ENCODE peak calls at places on chromosomes 6 and 20, in ten cellular contexts. One of them, this sample, is unnamed.

GRCh38 chr20:59783020-59784010 is 150.1 kb downstream of the SYCP2 start:
- DNase-seq in thyroid gland: peak; percentile 31
- DNase-seq in right atrium auricular region: peak; percentile 60
- DNase-seq in GM12892: peak; percentile 60
- DNase-seq in CD4-positive, alpha-beta T cell: no peak
- DNase-seq in NCI-H1092: peak; percentile 41
- DNase-seq in COR-L47: peak; percentile 54
- DNase-seq in activated T-cell treated with anti-CD3 and anti-CD28 coated beads, Interleukin-2, amount 50 U/mL, for 4 hours: no peak
- DNase-seq in stimulated activated naive CD8-positive, alpha-beta T cell treated with anti-CD3 and anti-CD28 coated beads, Interleukin-15, Interleukin-2, amounts not matched to agents 100 U/mL and 50 U/mL, for 24 hours: peak; percentile 57
- DNase-seq in RWPE1: peak; percentile 90
- DNase-seq in this sample: peak; percentile 50

GRCh38 chr6:10250655-10251220 is 164.1 kb downstream of the TFAP2A start:
- DNase-seq in thyroid gland: no peak
- DNase-seq in right atrium auricular region: no peak
- DNase-seq in GM12892: no peak
- DNase-seq in CD4-positive, alpha-beta T cell: no peak
- DNase-seq in NCI-H1092: no peak
- DNase-seq in COR-L47: no peak
- DNase-seq in activated T-cell treated with anti-CD3 and anti-CD28 coated beads, Interleukin-2, amount 50 U/mL, for 4 hours: no peak
- DNase-seq in stimulated activated naive CD8-positive, alpha-beta T cell treated with anti-CD3 and anti-CD28 coated beads, Interleukin-15, Interleukin-2, amounts not matched to agents 100 U/mL and 50 U/mL, for 24 hours: no peak
- DNase-seq in RWPE1: no peak
- DNase-seq in this sample: no peak

GRCh38 chr6:91023529-91023928 is 436.7 kb upstream of the MAP3K7 start:
- DNase-seq in thyroid gland: no peak
- DNase-seq in right atrium auricular region: no peak
- DNase-seq in GM12892: no peak
- DNase-seq in CD4-positive, alpha-beta T cell: no peak
- DNase-seq in NCI-H1092: no peak
- DNase-seq in COR-L47: no peak
- DNase-seq in activated T-cell treated with anti-CD3 and anti-CD28 coated beads, Interleukin-2, amount 50 U/mL, for 4 hours: no peak
- DNase-seq in stimulated activated naive CD8-positive, alpha-beta T cell treated with anti-CD3 and anti-CD28 coated beads, Interleukin-15, Interleukin-2, amounts not matched to agents 100 U/mL and 50 U/mL, for 24 hours: no peak
- DNase-seq in RWPE1: no peak
- DNase-seq in this sample: no peak

GRCh38 chr6:118283759-118284158 is 264.3 kb upstream of the PLN start:
- DNase-seq in thyroid gland: peak; percentile 23
- DNase-seq in right atrium auricular region: no peak
- DNase-seq in GM12892: no peak
- DNase-seq in CD4-positive, alpha-beta T cell: no peak
- DNase-seq in NCI-H1092: peak; percentile 63
- DNase-seq in COR-L47: peak; percentile 65
- DNase-seq in activated T-cell treated with anti-CD3 and anti-CD28 coated beads, Interleukin-2, amount 50 U/mL, for 4 hours: peak; percentile 30
- DNase-seq in stimulated activated naive CD8-positive, alpha-beta T cell treated with anti-CD3 and anti-CD28 coated beads, Interleukin-15, Interleukin-2, amounts not matched to agents 100 U/mL and 50 U/mL, for 24 hours: peak; percentile 21
- DNase-seq in RWPE1: peak; percentile 20
- DNase-seq in this sample: peak; percentile 52

GRCh38 chr6:1611322-1611571 is 1.5 kb downstream of the FOXC1 start:
- DNase-seq in thyroid gland: no peak
- DNase-seq in right atrium auricular region: no peak
- DNase-seq in GM12892: no peak
- DNase-seq in CD4-positive, alpha-beta T cell: no peak
- DNase-seq in NCI-H1092: no peak
- DNase-seq in COR-L47: peak; percentile 43
- DNase-seq in activated T-cell treated with anti-CD3 and anti-CD28 coated beads, Interleukin-2, amount 50 U/mL, for 4 hours: no peak
- DNase-seq in stimulated activated naive CD8-positive, alpha-beta T cell treated with anti-CD3 and anti-CD28 coated beads, Interleukin-15, Interleukin-2, amounts not matched to agents 100 U/mL and 50 U/mL, for 24 hours: no peak
- DNase-seq in RWPE1: peak; percentile 53
- DNase-seq in this sample: no peak

GRCh38 chr6:170286246-170286933 is 4.5 kb downstream of the DLL1 start:
- DNase-seq in thyroid gland: no peak
- DNase-seq in right atrium auricular region: no peak
- DNase-seq in GM12892: no peak
- DNase-seq in CD4-positive, alpha-beta T cell: no peak
- DNase-seq in NCI-H1092: peak; percentile 68
- DNase-seq in COR-L47: no peak
- DNase-seq in activated T-cell treated with anti-CD3 and anti-CD28 coated beads, Interleukin-2, amount 50 U/mL, for 4 hours: no peak
- DNase-seq in stimulated activated naive CD8-positive, alpha-beta T cell treated with anti-CD3 and anti-CD28 coated beads, Interleukin-15, Interleukin-2, amounts not matched to agents 100 U/mL and 50 U/mL, for 24 hours: no peak
- DNase-seq in RWPE1: no peak
- DNase-seq in this sample: no peak

GRCh38 chr6:21664263-21665081 is 70.9 kb downstream of the SOX4 start:
- DNase-seq in thyroid gland: peak; percentile 12
- DNase-seq in right atrium auricular region: no peak
- DNase-seq in GM12892: no peak
- DNase-seq in CD4-positive, alpha-beta T cell: no peak
- DNase-seq in NCI-H1092: no peak
- DNase-seq in COR-L47: no peak
- DNase-seq in activated T-cell treated with anti-CD3 and anti-CD28 coated beads, Interleukin-2, amount 50 U/mL, for 4 hours: no peak
- DNase-seq in stimulated activated naive CD8-positive, alpha-beta T cell treated with anti-CD3 and anti-CD28 coated beads, Interleukin-15, Interleukin-2, amounts not matched to agents 100 U/mL and 50 U/mL, for 24 hours: peak; percentile 14
- DNase-seq in RWPE1: no peak
- DNase-seq in this sample: no peak

GRCh38 chr6:132414332-132414731 is 13.1 kb upstream of the MOXD1 start:
- DNase-seq in thyroid gland: no peak
- DNase-seq in right atrium auricular region: no peak
- DNase-seq in GM12892: no peak
- DNase-seq in CD4-positive, alpha-beta T cell: no peak
- DNase-seq in NCI-H1092: no peak
- DNase-seq in COR-L47: no peak
- DNase-seq in activated T-cell treated with anti-CD3 and anti-CD28 coated beads, Interleukin-2, amount 50 U/mL, for 4 hours: no peak
- DNase-seq in stimulated activated naive CD8-positive, alpha-beta T cell treated with anti-CD3 and anti-CD28 coated beads, Interleukin-15, Interleukin-2, amounts not matched to agents 100 U/mL and 50 U/mL, for 24 hours: no peak
- DNase-seq in RWPE1: no peak
- DNase-seq in this sample: no peak

GRCh38 chr20:32632461-32633354 is 41.0 kb downstream of the C20orf203 start:
- DNase-seq in thyroid gland: no peak
- DNase-seq in right atrium auricular region: no peak
- DNase-seq in GM12892: no peak
- DNase-seq in CD4-positive, alpha-beta T cell: no peak
- DNase-seq in NCI-H1092: no peak
- DNase-seq in COR-L47: no peak
- DNase-seq in activated T-cell treated with anti-CD3 and anti-CD28 coated beads, Interleukin-2, amount 50 U/mL, for 4 hours: no peak
- DNase-seq in stimulated activated naive CD8-positive, alpha-beta T cell treated with anti-CD3 and anti-CD28 coated beads, Interleukin-15, Interleukin-2, amounts not matched to agents 100 U/mL and 50 U/mL, for 24 hours: no peak
- DNase-seq in RWPE1: no peak
- DNase-seq in this sample: no peak

GRCh38 chr20:21106171-21106694 is at the start of gene LINC00237:
- DNase-seq in thyroid gland: no peak
- DNase-seq in right atrium auricular region: no peak
- DNase-seq in GM12892: no peak
- DNase-seq in CD4-positive, alpha-beta T cell: no peak
- DNase-seq in NCI-H1092: no peak
- DNase-seq in COR-L47: no peak
- DNase-seq in activated T-cell treated with anti-CD3 and anti-CD28 coated beads, Interleukin-2, amount 50 U/mL, for 4 hours: no peak
- DNase-seq in stimulated activated naive CD8-positive, alpha-beta T cell treated with anti-CD3 and anti-CD28 coated beads, Interleukin-15, Interleukin-2, amounts not matched to agents 100 U/mL and 50 U/mL, for 24 hours: no peak
- DNase-seq in RWPE1: no peak
- DNase-seq in this sample: no peak

GRCh38 chr20:61253640-61254511 is 1.8 kb downstream of the CDH4 start:
- DNase-seq in thyroid gland: no peak
- DNase-seq in right atrium auricular region: no peak
- DNase-seq in GM12892: no peak
- DNase-seq in CD4-positive, alpha-beta T cell: no peak
- DNase-seq in NCI-H1092: no peak
- DNase-seq in COR-L47: peak; percentile 28
- DNase-seq in activated T-cell treated with anti-CD3 and anti-CD28 coated beads, Interleukin-2, amount 50 U/mL, for 4 hours: no peak
- DNase-seq in stimulated activated naive CD8-positive, alpha-beta T cell treated with anti-CD3 and anti-CD28 coated beads, Interleukin-15, Interleukin-2, amounts not matched to agents 100 U/mL and 50 U/mL, for 24 hours: no peak
- DNase-seq in RWPE1: peak; percentile 43
- DNase-seq in this sample: no peak

GRCh38 chr6:110352603-110353303 is 5.4 kb downstream of the METTL24 start:
- DNase-seq in thyroid gland: peak; percentile 6
- DNase-seq in right atrium auricular region: no peak
- DNase-seq in GM12892: no peak
- DNase-seq in CD4-positive, alpha-beta T cell: no peak
- DNase-seq in NCI-H1092: no peak
- DNase-seq in COR-L47: no peak
- DNase-seq in activated T-cell treated with anti-CD3 and anti-CD28 coated beads, Interleukin-2, amount 50 U/mL, for 4 hours: no peak
- DNase-seq in stimulated activated naive CD8-positive, alpha-beta T cell treated with anti-CD3 and anti-CD28 coated beads, Interleukin-15, Interleukin-2, amounts not matched to agents 100 U/mL and 50 U/mL, for 24 hours: no peak
- DNase-seq in RWPE1: no peak
- DNase-seq in this sample: no peak

GRCh38 chr6:155755452-155755851 is 299.8 kb upstream of the NOX3 start:
- DNase-seq in thyroid gland: no peak
- DNase-seq in right atrium auricular region: no peak
- DNase-seq in GM12892: no peak
- DNase-seq in CD4-positive, alpha-beta T cell: no peak
- DNase-seq in NCI-H1092: no peak
- DNase-seq in COR-L47: no peak
- DNase-seq in activated T-cell treated with anti-CD3 and anti-CD28 coated beads, Interleukin-2, amount 50 U/mL, for 4 hours: no peak
- DNase-seq in stimulated activated naive CD8-positive, alpha-beta T cell treated with anti-CD3 and anti-CD28 coated beads, Interleukin-15, Interleukin-2, amounts not matched to agents 100 U/mL and 50 U/mL, for 24 hours: no peak
- DNase-seq in RWPE1: no peak
- DNase-seq in this sample: no peak